ENCODE peak calls at places on chromosome 21, in seven cellular contexts. Z, G, E, B, V, T and L are unnamed samples.

GRCh38 chr21:40177979-40178378 is 310.7 kb downstream of the PCP4 start:
- DNase-seq in G (no peak), B (no peak), Z (no peak), V (no peak), E (no peak), T (no peak), L (no peak)

GRCh38 chr21:17427831-17428483 is 84.9 kb upstream of the CXADR start:
- DNase-seq in V (no peak), B (no peak), Z (no peak), G (no peak), T (no peak), E (no peak), L (no peak)

GRCh38 chr21:38306833-38307232 is 50.0 kb downstream of the KCNJ15 start:
- DNase-seq in Z (peak), G (no peak), T (no peak), B (no peak), E (no peak), V (no peak), L (no peak)

GRCh38 chr21:37535672-37536071 is 169.1 kb downstream of the DYRK1A start:
- DNase-seq in G (no peak), E (no peak), Z (no peak), T (peak), B (no peak), V (no peak), L (no peak)

GRCh38 chr21:21385404-21385803 is 387.2 kb downstream of the NCAM2 start:
- DNase-seq in V (no peak), Z (no peak), T (no peak), E (no peak), B (no peak), G (no peak), L (no peak)

GRCh38 chr21:38662224-38662568 is 143.5 kb upstream of the ETS2 start:
- DNase-seq in G (no peak), E (no peak), T (no peak), Z (no peak), B (no peak), V (no peak), L (no peak)

GRCh38 chr21:17513214-17514123 is 626 bp downstream of the CXADR start:
- DNase-seq in V (peak), T (peak), Z (peak), E (peak), G (peak), B (peak), L (no peak)

GRCh38 chr21:33231526-33231925 is 1.8 kb downstream of the IFNAR2 start:
- DNase-seq in T (peak), G (no peak), E (no peak), B (no peak), V (no peak), Z (no peak), L (no peak)

GRCh38 chr21:31557956-31558838 is 101.3 kb upstream of the SOD1 start:
- DNase-seq in B (no peak), E (peak), G (peak), V (peak), Z (peak), T (peak), L (no peak)

GRCh38 chr21:32826317-32827167 is 55.0 kb upstream of the PAXBP1 start:
- DNase-seq in V (peak), G (no peak), Z (peak), T (peak), B (no peak), E (peak), L (no peak)

GRCh38 chr21:30979054-30979453 is 59.2 kb downstream of the KRTAP19-8 start:
- DNase-seq in V (no peak), E (no peak), G (no peak), T (no peak), Z (no peak), B (no peak), L (no peak)

GRCh38 chr21:34761758-34762330 is 93.0 kb downstream of the CLIC6 start:
- DNase-seq in G (no peak), V (no peak), E (no peak), T (no peak), B (no peak), Z (no peak), L (no peak)

GRCh38 chr21:41948404-41948895 is 5.4 kb downstream of the C2CD2 start:
- DNase-seq in T (no peak), Z (no peak), B (no peak), G (no peak), E (no peak), V (no peak), L (no peak)
- H3K27ac ChIP-seq in T (peak), Z (peak), B (peak), G (no peak), E (no peak), V (no peak), L (no peak)

GRCh38 chr21:43734131-43734634 is 15.3 kb downstream of the PDXK start:
- DNase-seq in G (no peak), E (no peak), V (peak), B (no peak), T (no peak), Z (no peak), L (no peak)
- H3K27ac ChIP-seq in G (no peak), E (no peak), V (no peak), B (peak), T (no peak), Z (peak), L (no peak)

DNA sequence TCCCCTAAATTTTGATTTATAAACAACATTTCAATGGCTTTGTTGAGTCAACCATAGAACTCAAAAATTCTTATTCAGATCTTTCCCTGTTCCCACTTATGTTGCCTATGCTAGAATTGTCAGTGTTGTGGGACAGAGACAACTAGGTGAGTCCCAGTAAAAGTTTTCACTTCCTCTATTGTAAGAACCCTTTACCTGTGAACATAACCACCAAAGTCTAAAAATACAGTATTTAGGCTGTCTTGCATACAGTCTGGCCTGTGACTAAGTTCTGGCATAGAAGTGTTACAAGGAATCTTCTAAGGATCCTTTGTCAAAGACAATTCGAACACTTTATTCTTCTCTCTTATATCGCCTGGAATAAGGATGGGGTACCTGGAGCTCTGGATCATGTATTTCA is 1047.9 kb upstream of the NCAM2 start:
- DNase-seq in G (no peak), T (no peak), V (no peak), E (no peak), B (no peak), Z (no peak), L (no peak)
- H3K27ac ChIP-seq in G (no peak), T (no peak), V (no peak), E (no peak), B (no peak), Z (no peak), L (no peak)

GRCh38 chr21:45035477-45035848 is 38.9 kb upstream of the ADARB1 start:
- DNase-seq in E (no peak), B (no peak), Z (no peak), T (no peak), V (no peak), G (no peak), L (no peak)

GRCh38 chr21:45037986-45038385 is 36.4 kb upstream of the ADARB1 start:
- DNase-seq in Z (no peak), V (no peak), T (no peak), B (no peak), G (no peak), E (no peak), L (no peak)

GRCh38 chr21:45034556-45035476 is 39.6 kb upstream of the ADARB1 start:
- DNase-seq in V (no peak), E (no peak), B (no peak), Z (no peak), T (no peak), G (no peak), L (no peak)

GRCh38 chr21:45033791-45034555 is 40.4 kb upstream of the ADARB1 start:
- DNase-seq in B (no peak), E (no peak), G (no peak), Z (peak), T (no peak), V (no peak), L (no peak)

GRCh38 chr21:45036630-45037029 is 37.8 kb upstream of the ADARB1 start:
- DNase-seq in E (no peak), Z (no peak), B (no peak), T (no peak), G (no peak), V (no peak), L (no peak)
- H3K27ac ChIP-seq in E (no peak), Z (no peak), B (no peak), T (no peak), G (no peak), V (no peak), L (no peak)

DNA sequence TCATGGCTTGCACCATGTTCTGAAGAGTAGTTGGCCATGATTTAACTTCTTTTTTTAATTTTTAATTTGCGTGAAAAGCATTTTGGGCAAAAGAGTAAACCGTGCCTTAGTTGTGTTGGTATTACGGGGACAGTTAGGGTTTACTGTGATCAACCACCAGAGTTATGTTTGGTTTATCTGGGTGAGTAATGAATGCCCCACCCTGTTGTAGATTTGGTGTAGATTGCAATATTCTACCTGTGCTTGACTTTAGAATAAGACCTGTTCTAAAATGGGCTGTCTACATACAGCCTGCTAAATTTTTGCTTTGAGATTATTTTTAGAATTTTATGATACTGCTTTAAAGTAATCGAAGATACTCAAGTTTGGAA is 1.4 kb downstream of the USP25 start:
- DNase-seq in G (no peak), B (no peak), T (no peak), Z (peak), E (peak), V (no peak), L (no peak)
- H3K27ac ChIP-seq in G (no peak), B (peak), T (no peak), Z (no peak), E (peak), V (peak), L (no peak)

GRCh38 chr21:45725844-45726200 is 82.3 kb downstream of the PCBP3 start:
- DNase-seq in Z (no peak), E (no peak), V (no peak), T (no peak), B (no peak), G (no peak), L (no peak)
- H3K27ac ChIP-seq in Z (no peak), E (no peak), V (no peak), T (no peak), B (no peak), G (no peak), L (no peak)